ENCODE peak calls at places on chromosomes 6 and 20, in five cellular contexts. One of them, this sample, is unnamed.

GRCh38 chr20:44646023-44646640 is 5.4 kb downstream of the ADA start:
- DNase-seq in activated T-cell treated with anti-CD3 and anti-CD28 coated beads for 4 hours: no peak
- DNase-seq in GM19239: no peak
- DNase-seq in SW 1271: no peak
- DNase-seq in activated naive CD8-positive, alpha-beta T cell treated with anti-CD3 and anti-CD28 coated beads, Interleukin-2, amount 50 U/mL, for 24 hours: no peak
- DNase-seq in this sample: peak

GRCh38 chr6:78436335-78436734 is 431.0 kb upstream of the IRAK1BP1 start:
- DNase-seq in activated T-cell treated with anti-CD3 and anti-CD28 coated beads for 4 hours: no peak
- DNase-seq in GM19239: peak
- DNase-seq in SW 1271: no peak
- DNase-seq in activated naive CD8-positive, alpha-beta T cell treated with anti-CD3 and anti-CD28 coated beads, Interleukin-2, amount 50 U/mL, for 24 hours: no peak
- DNase-seq in this sample: no peak

GRCh38 chr20:10596726-10597125 is 77.1 kb downstream of the JAG1 start:
- DNase-seq in activated T-cell treated with anti-CD3 and anti-CD28 coated beads for 4 hours: no peak
- DNase-seq in GM19239: no peak
- DNase-seq in SW 1271: peak
- DNase-seq in activated naive CD8-positive, alpha-beta T cell treated with anti-CD3 and anti-CD28 coated beads, Interleukin-2, amount 50 U/mL, for 24 hours: no peak
- DNase-seq in this sample: no peak

GRCh38 chr6:79250107-79250514 is 15.6 kb upstream of the HMGN3 start:
- DNase-seq in activated T-cell treated with anti-CD3 and anti-CD28 coated beads for 4 hours: no peak
- DNase-seq in GM19239: no peak
- DNase-seq in SW 1271: no peak
- DNase-seq in activated naive CD8-positive, alpha-beta T cell treated with anti-CD3 and anti-CD28 coated beads, Interleukin-2, amount 50 U/mL, for 24 hours: no peak
- DNase-seq in this sample: peak

GRCh38 chr6:152957796-152958195 is 25.0 kb downstream of the FBXO5 start:
- DNase-seq in activated T-cell treated with anti-CD3 and anti-CD28 coated beads for 4 hours: no peak
- DNase-seq in GM19239: no peak
- DNase-seq in SW 1271: no peak
- DNase-seq in activated naive CD8-positive, alpha-beta T cell treated with anti-CD3 and anti-CD28 coated beads, Interleukin-2, amount 50 U/mL, for 24 hours: no peak
- DNase-seq in this sample: no peak

GRCh38 chr6:74574794-74575193 is 631.1 kb downstream of the COL12A1 start:
- DNase-seq in activated T-cell treated with anti-CD3 and anti-CD28 coated beads for 4 hours: no peak
- DNase-seq in GM19239: no peak
- DNase-seq in SW 1271: no peak
- DNase-seq in activated naive CD8-positive, alpha-beta T cell treated with anti-CD3 and anti-CD28 coated beads, Interleukin-2, amount 50 U/mL, for 24 hours: no peak
- DNase-seq in this sample: peak

GRCh38 chr20:49045440-49046086 is 549 bp upstream of the CSE1L start:
- DNase-seq in activated T-cell treated with anti-CD3 and anti-CD28 coated beads for 4 hours: peak
- DNase-seq in GM19239: no peak
- DNase-seq in SW 1271: no peak
- DNase-seq in activated naive CD8-positive, alpha-beta T cell treated with anti-CD3 and anti-CD28 coated beads, Interleukin-2, amount 50 U/mL, for 24 hours: peak
- DNase-seq in this sample: no peak

GRCh38 chr6:45073771-45074170 is 254.4 kb upstream of the RUNX2 start:
- DNase-seq in activated T-cell treated with anti-CD3 and anti-CD28 coated beads for 4 hours: no peak
- DNase-seq in GM19239: no peak
- DNase-seq in SW 1271: no peak
- DNase-seq in activated naive CD8-positive, alpha-beta T cell treated with anti-CD3 and anti-CD28 coated beads, Interleukin-2, amount 50 U/mL, for 24 hours: no peak
- DNase-seq in this sample: no peak

GRCh38 chr20:57780398-57780797 is 70.6 kb upstream of the PMEPA1 start:
- DNase-seq in activated T-cell treated with anti-CD3 and anti-CD28 coated beads for 4 hours: no peak
- DNase-seq in GM19239: no peak
- DNase-seq in SW 1271: no peak
- DNase-seq in activated naive CD8-positive, alpha-beta T cell treated with anti-CD3 and anti-CD28 coated beads, Interleukin-2, amount 50 U/mL, for 24 hours: no peak
- DNase-seq in this sample: no peak

GRCh38 chr20:62716198-62716940 is 7.7 kb downstream of the NTSR1 start:
- DNase-seq in activated T-cell treated with anti-CD3 and anti-CD28 coated beads for 4 hours: peak
- DNase-seq in GM19239: no peak
- DNase-seq in SW 1271: no peak
- DNase-seq in activated naive CD8-positive, alpha-beta T cell treated with anti-CD3 and anti-CD28 coated beads, Interleukin-2, amount 50 U/mL, for 24 hours: peak
- DNase-seq in this sample: no peak

GRCh38 chr20:63106765-63107448 is 100.1 kb upstream of the BHLHE23 start:
- DNase-seq in activated T-cell treated with anti-CD3 and anti-CD28 coated beads for 4 hours: no peak
- DNase-seq in GM19239: no peak
- DNase-seq in SW 1271: no peak
- DNase-seq in activated naive CD8-positive, alpha-beta T cell treated with anti-CD3 and anti-CD28 coated beads, Interleukin-2, amount 50 U/mL, for 24 hours: no peak
- DNase-seq in this sample: no peak

GRCh38 chr20:11221046-11221445 is 547.2 kb upstream of the JAG1 start:
- DNase-seq in activated T-cell treated with anti-CD3 and anti-CD28 coated beads for 4 hours: no peak
- DNase-seq in GM19239: no peak
- DNase-seq in SW 1271: no peak
- DNase-seq in activated naive CD8-positive, alpha-beta T cell treated with anti-CD3 and anti-CD28 coated beads, Interleukin-2, amount 50 U/mL, for 24 hours: no peak
- DNase-seq in this sample: no peak

GRCh38 chr6:97189767-97190166 is 93.2 kb downstream of the MMS22L start:
- DNase-seq in activated T-cell treated with anti-CD3 and anti-CD28 coated beads for 4 hours: no peak
- DNase-seq in GM19239: no peak
- DNase-seq in SW 1271: no peak
- DNase-seq in activated naive CD8-positive, alpha-beta T cell treated with anti-CD3 and anti-CD28 coated beads, Interleukin-2, amount 50 U/mL, for 24 hours: no peak
- DNase-seq in this sample: no peak

GRCh38 chr20:62792940-62793756 is 3.1 kb upstream of the MRGBP start:
- DNase-seq in activated T-cell treated with anti-CD3 and anti-CD28 coated beads for 4 hours: no peak
- DNase-seq in GM19239: no peak
- DNase-seq in SW 1271: no peak
- DNase-seq in activated naive CD8-positive, alpha-beta T cell treated with anti-CD3 and anti-CD28 coated beads, Interleukin-2, amount 50 U/mL, for 24 hours: no peak
- DNase-seq in this sample: no peak

GRCh38 chr6:106609699-106610098 is 19.6 kb downstream of the RTN4IP1 start:
- DNase-seq in activated T-cell treated with anti-CD3 and anti-CD28 coated beads for 4 hours: no peak
- DNase-seq in GM19239: no peak
- DNase-seq in SW 1271: no peak
- DNase-seq in activated naive CD8-positive, alpha-beta T cell treated with anti-CD3 and anti-CD28 coated beads, Interleukin-2, amount 50 U/mL, for 24 hours: no peak
- DNase-seq in this sample: no peak

GRCh38 chr6:143196525-143197225 is 136.0 kb downstream of the AIG1 start:
- DNase-seq in activated T-cell treated with anti-CD3 and anti-CD28 coated beads for 4 hours: no peak
- DNase-seq in GM19239: no peak
- DNase-seq in SW 1271: no peak
- DNase-seq in activated naive CD8-positive, alpha-beta T cell treated with anti-CD3 and anti-CD28 coated beads, Interleukin-2, amount 50 U/mL, for 24 hours: no peak
- DNase-seq in this sample: no peak

GRCh38 chr6:36336779-36337194 is at the start of gene BNIP5:
- DNase-seq in activated T-cell treated with anti-CD3 and anti-CD28 coated beads for 4 hours: no peak
- DNase-seq in GM19239: no peak
- DNase-seq in SW 1271: no peak
- DNase-seq in activated naive CD8-positive, alpha-beta T cell treated with anti-CD3 and anti-CD28 coated beads, Interleukin-2, amount 50 U/mL, for 24 hours: no peak
- DNase-seq in this sample: peak

GRCh38 chr20:38091447-38092216 is 58.1 kb downstream of the RPRD1B start:
- DNase-seq in activated T-cell treated with anti-CD3 and anti-CD28 coated beads for 4 hours: no peak
- DNase-seq in GM19239: no peak
- DNase-seq in SW 1271: no peak
- DNase-seq in activated naive CD8-positive, alpha-beta T cell treated with anti-CD3 and anti-CD28 coated beads, Interleukin-2, amount 50 U/mL, for 24 hours: no peak
- DNase-seq in this sample: peak

GRCh38 chr6:69285054-69285453 is 511.8 kb downstream of the LMBRD1 start:
- DNase-seq in activated T-cell treated with anti-CD3 and anti-CD28 coated beads for 4 hours: no peak
- DNase-seq in GM19239: no peak
- DNase-seq in SW 1271: no peak
- DNase-seq in activated naive CD8-positive, alpha-beta T cell treated with anti-CD3 and anti-CD28 coated beads, Interleukin-2, amount 50 U/mL, for 24 hours: no peak
- DNase-seq in this sample: peak

GRCh38 chr20:34112600-34113061 is 588 bp upstream of the EIF2S2 start:
- DNase-seq in activated T-cell treated with anti-CD3 and anti-CD28 coated beads for 4 hours: peak
- DNase-seq in GM19239: peak
- DNase-seq in SW 1271: peak
- DNase-seq in activated naive CD8-positive, alpha-beta T cell treated with anti-CD3 and anti-CD28 coated beads, Interleukin-2, amount 50 U/mL, for 24 hours: no peak
- DNase-seq in this sample: peak

GRCh38 chr6:75532521-75532920 is 38.9 kb upstream of the FILIP1 start:
- DNase-seq in activated T-cell treated with anti-CD3 and anti-CD28 coated beads for 4 hours: no peak
- DNase-seq in GM19239: no peak
- DNase-seq in SW 1271: no peak
- DNase-seq in activated naive CD8-positive, alpha-beta T cell treated with anti-CD3 and anti-CD28 coated beads, Interleukin-2, amount 50 U/mL, for 24 hours: no peak
- DNase-seq in this sample: no peak

GRCh38 chr6:27293436-27294152 is 18.5 kb downstream of the POM121L2 start:
- DNase-seq in activated T-cell treated with anti-CD3 and anti-CD28 coated beads for 4 hours: no peak
- DNase-seq in GM19239: no peak
- DNase-seq in SW 1271: no peak
- DNase-seq in activated naive CD8-positive, alpha-beta T cell treated with anti-CD3 and anti-CD28 coated beads, Interleukin-2, amount 50 U/mL, for 24 hours: no peak
- DNase-seq in this sample: no peak

GRCh38 chr6:92892626-92893025 is 526.7 kb downstream of the EPHA7 start:
- DNase-seq in activated T-cell treated with anti-CD3 and anti-CD28 coated beads for 4 hours: no peak
- DNase-seq in GM19239: no peak
- DNase-seq in SW 1271: no peak
- DNase-seq in activated naive CD8-positive, alpha-beta T cell treated with anti-CD3 and anti-CD28 coated beads, Interleukin-2, amount 50 U/mL, for 24 hours: no peak
- DNase-seq in this sample: no peak

GRCh38 chr6:26205625-26206574 is 118.7 kb downstream of the HFE start:
- DNase-seq in activated T-cell treated with anti-CD3 and anti-CD28 coated beads for 4 hours: no peak
- DNase-seq in GM19239: no peak
- DNase-seq in SW 1271: no peak
- DNase-seq in activated naive CD8-positive, alpha-beta T cell treated with anti-CD3 and anti-CD28 coated beads, Interleukin-2, amount 50 U/mL, for 24 hours: no peak
- DNase-seq in this sample: no peak

GRCh38 chr20:53621482-53622246 is 28.0 kb upstream of the ZNF217 start:
- DNase-seq in activated T-cell treated with anti-CD3 and anti-CD28 coated beads for 4 hours: no peak
- DNase-seq in GM19239: no peak
- DNase-seq in SW 1271: no peak
- DNase-seq in activated naive CD8-positive, alpha-beta T cell treated with anti-CD3 and anti-CD28 coated beads, Interleukin-2, amount 50 U/mL, for 24 hours: no peak
- DNase-seq in this sample: no peak

GRCh38 chr6:68911811-68912210 is 276.7 kb downstream of the ADGRB3 start:
- DNase-seq in activated T-cell treated with anti-CD3 and anti-CD28 coated beads for 4 hours: no peak
- DNase-seq in GM19239: no peak
- DNase-seq in SW 1271: no peak
- DNase-seq in activated naive CD8-positive, alpha-beta T cell treated with anti-CD3 and anti-CD28 coated beads, Interleukin-2, amount 50 U/mL, for 24 hours: no peak
- DNase-seq in this sample: no peak

GRCh38 chr6:158067436-158068015 is 85.9 kb downstream of the SYNJ2 start:
- DNase-seq in activated T-cell treated with anti-CD3 and anti-CD28 coated beads for 4 hours: no peak
- DNase-seq in GM19239: no peak
- DNase-seq in SW 1271: no peak
- DNase-seq in activated naive CD8-positive, alpha-beta T cell treated with anti-CD3 and anti-CD28 coated beads, Interleukin-2, amount 50 U/mL, for 24 hours: no peak
- DNase-seq in this sample: no peak

GRCh38 chr6:113434641-113435040 is 422.5 kb upstream of the MARCKS start:
- DNase-seq in activated T-cell treated with anti-CD3 and anti-CD28 coated beads for 4 hours: no peak
- DNase-seq in GM19239: no peak
- DNase-seq in SW 1271: no peak
- DNase-seq in activated naive CD8-positive, alpha-beta T cell treated with anti-CD3 and anti-CD28 coated beads, Interleukin-2, amount 50 U/mL, for 24 hours: no peak
- DNase-seq in this sample: no peak

GRCh38 chr20:33788351-33789049 is 22.6 kb upstream of the CHMP4B start:
- DNase-seq in activated T-cell treated with anti-CD3 and anti-CD28 coated beads for 4 hours: no peak
- DNase-seq in GM19239: no peak
- DNase-seq in SW 1271: no peak
- DNase-seq in activated naive CD8-positive, alpha-beta T cell treated with anti-CD3 and anti-CD28 coated beads, Interleukin-2, amount 50 U/mL, for 24 hours: no peak
- DNase-seq in this sample: no peak

GRCh38 chr20:40111282-40111681 is 577.8 kb downstream of the MAFB start:
- DNase-seq in activated T-cell treated with anti-CD3 and anti-CD28 coated beads for 4 hours: no peak
- DNase-seq in GM19239: no peak
- DNase-seq in SW 1271: no peak
- DNase-seq in activated naive CD8-positive, alpha-beta T cell treated with anti-CD3 and anti-CD28 coated beads, Interleukin-2, amount 50 U/mL, for 24 hours: no peak
- DNase-seq in this sample: no peak

GRCh38 chr6:149500085-149500484 is 15.3 kb upstream of the ZC3H12D start:
- DNase-seq in activated T-cell treated with anti-CD3 and anti-CD28 coated beads for 4 hours: no peak
- DNase-seq in GM19239: no peak
- DNase-seq in SW 1271: no peak
- DNase-seq in activated naive CD8-positive, alpha-beta T cell treated with anti-CD3 and anti-CD28 coated beads, Interleukin-2, amount 50 U/mL, for 24 hours: no peak
- DNase-seq in this sample: no peak

GRCh38 chr6:130908188-130908587 is 81.0 kb downstream of the SMLR1 start:
- DNase-seq in activated T-cell treated with anti-CD3 and anti-CD28 coated beads for 4 hours: no peak
- DNase-seq in GM19239: peak
- DNase-seq in SW 1271: no peak
- DNase-seq in activated naive CD8-positive, alpha-beta T cell treated with anti-CD3 and anti-CD28 coated beads, Interleukin-2, amount 50 U/mL, for 24 hours: no peak
- DNase-seq in this sample: peak

GRCh38 chr6:10030942-10031537 is 383.8 kb downstream of the TFAP2A start:
- DNase-seq in activated T-cell treated with anti-CD3 and anti-CD28 coated beads for 4 hours: no peak
- DNase-seq in GM19239: no peak
- DNase-seq in SW 1271: no peak
- DNase-seq in activated naive CD8-positive, alpha-beta T cell treated with anti-CD3 and anti-CD28 coated beads, Interleukin-2, amount 50 U/mL, for 24 hours: no peak
- DNase-seq in this sample: peak

GRCh38 chr20:33578510-33578909 is 83.6 kb upstream of the C20orf144 start:
- DNase-seq in activated T-cell treated with anti-CD3 and anti-CD28 coated beads for 4 hours: no peak
- DNase-seq in GM19239: no peak
- DNase-seq in SW 1271: no peak
- DNase-seq in activated naive CD8-positive, alpha-beta T cell treated with anti-CD3 and anti-CD28 coated beads, Interleukin-2, amount 50 U/mL, for 24 hours: no peak
- DNase-seq in this sample: no peak

GRCh38 chr6:118263929-118264486 is 284.1 kb upstream of the PLN start:
- DNase-seq in activated T-cell treated with anti-CD3 and anti-CD28 coated beads for 4 hours: no peak
- DNase-seq in GM19239: no peak
- DNase-seq in SW 1271: no peak
- DNase-seq in activated naive CD8-positive, alpha-beta T cell treated with anti-CD3 and anti-CD28 coated beads, Interleukin-2, amount 50 U/mL, for 24 hours: no peak
- DNase-seq in this sample: peak

GRCh38 chr6:137016366-137016765 is 28.4 kb downstream of the IL20RA start:
- DNase-seq in activated T-cell treated with anti-CD3 and anti-CD28 coated beads for 4 hours: no peak
- DNase-seq in GM19239: no peak
- DNase-seq in SW 1271: no peak
- DNase-seq in activated naive CD8-positive, alpha-beta T cell treated with anti-CD3 and anti-CD28 coated beads, Interleukin-2, amount 50 U/mL, for 24 hours: no peak
- DNase-seq in this sample: no peak

GRCh38 chr20:2663364-2663886 is 591 bp downstream of the IDH3B start:
- DNase-seq in activated T-cell treated with anti-CD3 and anti-CD28 coated beads for 4 hours: no peak
- DNase-seq in GM19239: no peak
- DNase-seq in SW 1271: no peak
- DNase-seq in activated naive CD8-positive, alpha-beta T cell treated with anti-CD3 and anti-CD28 coated beads, Interleukin-2, amount 50 U/mL, for 24 hours: peak
- DNase-seq in this sample: no peak

GRCh38 chr20:62880935-62881661 is 19.5 kb upstream of the TCFL5 start:
- DNase-seq in activated T-cell treated with anti-CD3 and anti-CD28 coated beads for 4 hours: no peak
- DNase-seq in GM19239: no peak
- DNase-seq in SW 1271: no peak
- DNase-seq in activated naive CD8-positive, alpha-beta T cell treated with anti-CD3 and anti-CD28 coated beads, Interleukin-2, amount 50 U/mL, for 24 hours: no peak
- DNase-seq in this sample: no peak